ENCODE peak calls at places on chromosomes 7 and 10, in ten cellular contexts. One of them, this sample, is unnamed.

GRCh38 chr7:46071601-46072000 is 150.5 kb upstream of the IGFBP3 start:
- DNase-seq in IMR-90: peak; percentile 16
- DNase-seq in left lung: no peak
- DNase-seq in uterus: no peak
- DNase-seq in thoracic aorta: no peak
- DNase-seq in right atrium auricular region: no peak
- DNase-seq in fibroblast of mammary gland: no peak
- DNase-seq in mesothelial cell of epicardium: no peak
- DNase-seq in A549: no peak
- DNase-seq in fibroblast of lung: no peak
- DNase-seq in this sample: no peak

GRCh38 chr10:30691601-30692015 is 62.1 kb upstream of the LYZL2 start:
- DNase-seq in IMR-90: no peak
- DNase-seq in left lung: no peak
- DNase-seq in uterus: no peak
- DNase-seq in thoracic aorta: no peak
- DNase-seq in right atrium auricular region: no peak
- DNase-seq in fibroblast of mammary gland: peak; percentile 99
- DNase-seq in mesothelial cell of epicardium: no peak
- DNase-seq in A549: no peak
- DNase-seq in fibroblast of lung: no peak
- DNase-seq in this sample: no peak

GRCh38 chr10:102410427-102411073 is 8.0 kb downstream of the PSD start:
- DNase-seq in IMR-90: no peak
- DNase-seq in left lung: no peak
- DNase-seq in uterus: peak; percentile 54
- DNase-seq in thoracic aorta: no peak
- DNase-seq in right atrium auricular region: no peak
- DNase-seq in fibroblast of mammary gland: no peak
- DNase-seq in mesothelial cell of epicardium: peak; percentile 77
- DNase-seq in A549: no peak
- DNase-seq in fibroblast of lung: peak; percentile 21
- DNase-seq in this sample: no peak

GRCh38 chr7:50315193-50315592 is 10.7 kb downstream of the IKZF1 start:
- DNase-seq in IMR-90: no peak
- DNase-seq in left lung: no peak
- DNase-seq in uterus: no peak
- DNase-seq in thoracic aorta: no peak
- DNase-seq in right atrium auricular region: no peak
- DNase-seq in fibroblast of mammary gland: no peak
- DNase-seq in mesothelial cell of epicardium: no peak
- DNase-seq in A549: no peak
- DNase-seq in fibroblast of lung: no peak
- DNase-seq in this sample: no peak

GRCh38 chr7:101410743-101411476 is 48.2 kb downstream of the COL26A1 start:
- DNase-seq in IMR-90: no peak
- DNase-seq in left lung: peak; percentile 42
- DNase-seq in uterus: no peak
- DNase-seq in thoracic aorta: no peak
- DNase-seq in right atrium auricular region: no peak
- DNase-seq in fibroblast of mammary gland: peak; percentile 15
- DNase-seq in mesothelial cell of epicardium: peak; percentile 73
- DNase-seq in A549: peak; percentile 61
- DNase-seq in fibroblast of lung: peak; percentile 9
- DNase-seq in this sample: peak; percentile 83

GRCh38 chr7:69561256-69561655 is 37.0 kb upstream of the AUTS2 start:
- DNase-seq in IMR-90: no peak
- DNase-seq in left lung: no peak
- DNase-seq in uterus: no peak
- DNase-seq in thoracic aorta: no peak
- DNase-seq in right atrium auricular region: no peak
- DNase-seq in fibroblast of mammary gland: no peak
- DNase-seq in mesothelial cell of epicardium: no peak
- DNase-seq in A549: no peak
- DNase-seq in fibroblast of lung: no peak
- DNase-seq in this sample: no peak

GRCh38 chr10:24920907-24921881 is 31.2 kb downstream of the PRTFDC1 start:
- DNase-seq in IMR-90: peak; percentile 99
- DNase-seq in left lung: peak; percentile 78
- DNase-seq in uterus: peak; percentile 32
- DNase-seq in thoracic aorta: peak; percentile 46
- DNase-seq in right atrium auricular region: peak; percentile 87
- DNase-seq in fibroblast of mammary gland: peak; percentile 100
- DNase-seq in mesothelial cell of epicardium: no peak
- DNase-seq in A549: peak; percentile 62
- DNase-seq in fibroblast of lung: peak; percentile 98
- DNase-seq in this sample: peak; percentile 43

GRCh38 chr7:28458732-28459131 is 46.4 kb downstream of the CREB5 start:
- DNase-seq in IMR-90: no peak
- DNase-seq in left lung: no peak
- DNase-seq in uterus: no peak
- DNase-seq in thoracic aorta: no peak
- DNase-seq in right atrium auricular region: no peak
- DNase-seq in fibroblast of mammary gland: peak; percentile 15
- DNase-seq in mesothelial cell of epicardium: no peak
- DNase-seq in A549: no peak
- DNase-seq in fibroblast of lung: peak; percentile 24
- DNase-seq in this sample: no peak

GRCh38 chr10:68403701-68404100 is 3.4 kb downstream of the RUFY2 start:
- DNase-seq in IMR-90: no peak
- DNase-seq in left lung: no peak
- DNase-seq in uterus: no peak
- DNase-seq in thoracic aorta: no peak
- DNase-seq in right atrium auricular region: no peak
- DNase-seq in fibroblast of mammary gland: no peak
- DNase-seq in mesothelial cell of epicardium: no peak
- DNase-seq in A549: no peak
- DNase-seq in fibroblast of lung: no peak
- DNase-seq in this sample: no peak

GRCh38 chr10:124025638-124026336 is 67.6 kb downstream of the CHST15 start:
- DNase-seq in IMR-90: no peak
- DNase-seq in left lung: no peak
- DNase-seq in uterus: no peak
- DNase-seq in thoracic aorta: no peak
- DNase-seq in right atrium auricular region: no peak
- DNase-seq in fibroblast of mammary gland: peak; percentile 28
- DNase-seq in mesothelial cell of epicardium: no peak
- DNase-seq in A549: no peak
- DNase-seq in fibroblast of lung: peak; percentile 50
- DNase-seq in this sample: peak; percentile 50

GRCh38 chr7:120028636-120029035 is 244.3 kb upstream of the KCND2 start:
- DNase-seq in IMR-90: peak; percentile 80
- DNase-seq in left lung: no peak
- DNase-seq in uterus: no peak
- DNase-seq in thoracic aorta: no peak
- DNase-seq in right atrium auricular region: no peak
- DNase-seq in fibroblast of mammary gland: peak; percentile 90
- DNase-seq in mesothelial cell of epicardium: no peak
- DNase-seq in A549: no peak
- DNase-seq in fibroblast of lung: peak; percentile 85
- DNase-seq in this sample: no peak

GRCh38 chr7:4612939-4613841 is 68.9 kb upstream of the FOXK1 start:
- DNase-seq in IMR-90: peak; percentile 29
- DNase-seq in left lung: no peak
- DNase-seq in uterus: no peak
- DNase-seq in thoracic aorta: no peak
- DNase-seq in right atrium auricular region: peak; percentile 75
- DNase-seq in fibroblast of mammary gland: peak; percentile 24
- DNase-seq in mesothelial cell of epicardium: no peak
- DNase-seq in A549: no peak
- DNase-seq in fibroblast of lung: peak; percentile 39
- DNase-seq in this sample: no peak

GRCh38 chr7:36967387-36967786 is 243.1 kb upstream of the AOAH start:
- DNase-seq in IMR-90: peak; percentile 62
- DNase-seq in left lung: peak; percentile 55
- DNase-seq in uterus: peak; percentile 60
- DNase-seq in thoracic aorta: no peak
- DNase-seq in right atrium auricular region: peak; percentile 76
- DNase-seq in fibroblast of mammary gland: peak; percentile 71
- DNase-seq in mesothelial cell of epicardium: no peak
- DNase-seq in A549: peak; percentile 49
- DNase-seq in fibroblast of lung: peak; percentile 76
- DNase-seq in this sample: peak; percentile 20

GRCh38 chr7:151689196-151689971 is 169.7 kb upstream of the RHEB start:
- DNase-seq in IMR-90: no peak
- DNase-seq in left lung: peak; percentile 56
- DNase-seq in uterus: no peak
- DNase-seq in thoracic aorta: no peak
- DNase-seq in right atrium auricular region: no peak
- DNase-seq in fibroblast of mammary gland: no peak
- DNase-seq in mesothelial cell of epicardium: no peak
- DNase-seq in A549: no peak
- DNase-seq in fibroblast of lung: peak; percentile 28
- DNase-seq in this sample: no peak

GRCh38 chr10:90718185-90718584 is 139.7 kb downstream of the HTR7 start:
- DNase-seq in IMR-90: no peak
- DNase-seq in left lung: no peak
- DNase-seq in uterus: no peak
- DNase-seq in thoracic aorta: no peak
- DNase-seq in right atrium auricular region: no peak
- DNase-seq in fibroblast of mammary gland: peak; percentile 19
- DNase-seq in mesothelial cell of epicardium: no peak
- DNase-seq in A549: no peak
- DNase-seq in fibroblast of lung: peak; percentile 49
- DNase-seq in this sample: no peak

DNA sequence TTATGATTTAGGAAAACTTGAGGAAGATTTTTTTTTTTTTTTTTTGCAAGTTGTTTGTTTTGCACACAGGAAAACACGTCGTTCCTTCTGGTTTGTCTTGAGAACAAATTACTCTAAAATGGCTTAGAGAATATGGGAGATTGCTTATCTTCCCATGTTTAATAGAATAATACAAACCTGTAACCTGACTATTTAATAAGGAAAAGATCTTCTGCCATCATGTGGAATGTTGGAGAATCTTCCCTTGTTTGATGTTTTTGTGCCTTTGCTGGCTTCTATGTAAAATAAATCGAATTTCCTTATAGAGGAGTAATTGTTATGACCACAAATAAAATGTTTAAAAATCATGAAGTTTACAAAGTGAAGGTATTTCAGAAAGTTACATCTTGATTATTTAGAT is 818.8 kb downstream of the GATA3 start:
- DNase-seq in IMR-90: no peak
- DNase-seq in left lung: no peak
- DNase-seq in uterus: no peak
- DNase-seq in thoracic aorta: no peak
- DNase-seq in right atrium auricular region: no peak
- DNase-seq in fibroblast of mammary gland: no peak
- DNase-seq in mesothelial cell of epicardium: no peak
- DNase-seq in A549: no peak
- DNase-seq in fibroblast of lung: no peak
- DNase-seq in this sample: no peak
- TF ChIP-seq CTCF in IMR-90: no peak
- TF ChIP-seq CTCF in left lung: no peak
- TF ChIP-seq CTCF in uterus: peak; percentile 27
- TF ChIP-seq CTCF in thoracic aorta: no peak
- TF ChIP-seq CTCF in right atrium auricular region: peak; percentile 15
- TF ChIP-seq CTCF in fibroblast of mammary gland: no peak
- TF ChIP-seq CTCF in mesothelial cell of epicardium: peak; percentile 27
- TF ChIP-seq CTCF in A549: peak; percentile 59
- TF ChIP-seq CTCF in fibroblast of lung: no peak
- TF ChIP-seq CTCF in this sample: no peak

GRCh38 chr7:113370910-113371309 is 252.6 kb upstream of the SMIM30 start:
- DNase-seq in IMR-90: peak; percentile 8
- DNase-seq in left lung: no peak
- DNase-seq in uterus: no peak
- DNase-seq in thoracic aorta: no peak
- DNase-seq in right atrium auricular region: no peak
- DNase-seq in fibroblast of mammary gland: peak; percentile 19
- DNase-seq in mesothelial cell of epicardium: no peak
- DNase-seq in A549: no peak
- DNase-seq in fibroblast of lung: no peak
- DNase-seq in this sample: no peak
- TF ChIP-seq CTCF in IMR-90: no peak
- TF ChIP-seq CTCF in left lung: no peak
- TF ChIP-seq CTCF in uterus: no peak
- TF ChIP-seq CTCF in thoracic aorta: no peak
- TF ChIP-seq CTCF in right atrium auricular region: no peak
- TF ChIP-seq CTCF in fibroblast of mammary gland: no peak
- TF ChIP-seq CTCF in mesothelial cell of epicardium: no peak
- TF ChIP-seq CTCF in A549: no peak
- TF ChIP-seq CTCF in fibroblast of lung: no peak
- TF ChIP-seq CTCF in this sample: no peak

DNA sequence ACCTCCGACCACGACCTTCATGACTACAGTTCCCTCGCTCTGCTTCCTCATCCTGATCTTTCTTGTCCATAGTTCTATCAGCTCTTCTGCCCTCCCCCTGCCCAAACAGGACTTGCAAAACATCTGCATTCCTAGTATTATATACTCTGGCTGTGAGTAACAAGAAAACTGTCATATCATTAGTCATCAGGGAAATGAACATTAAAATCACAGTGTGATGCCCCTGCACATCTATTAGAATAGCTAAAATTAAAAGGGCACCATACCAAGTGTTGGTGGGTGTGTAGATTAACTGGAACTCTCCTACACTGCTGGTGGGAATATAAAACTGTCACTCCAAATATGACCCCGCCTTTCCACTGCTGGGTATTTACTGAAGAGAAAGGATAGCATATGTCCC is 141.8 kb downstream of the C7orf25 start:
- DNase-seq in IMR-90: no peak
- DNase-seq in left lung: no peak
- DNase-seq in uterus: no peak
- DNase-seq in thoracic aorta: no peak
- DNase-seq in right atrium auricular region: no peak
- DNase-seq in fibroblast of mammary gland: peak; percentile 20
- DNase-seq in mesothelial cell of epicardium: no peak
- DNase-seq in A549: no peak
- DNase-seq in fibroblast of lung: no peak
- DNase-seq in this sample: no peak
- TF ChIP-seq CTCF in IMR-90: no peak
- TF ChIP-seq CTCF in left lung: no peak
- TF ChIP-seq CTCF in uterus: no peak
- TF ChIP-seq CTCF in thoracic aorta: no peak
- TF ChIP-seq CTCF in right atrium auricular region: no peak
- TF ChIP-seq CTCF in fibroblast of mammary gland: no peak
- TF ChIP-seq CTCF in mesothelial cell of epicardium: no peak
- TF ChIP-seq CTCF in A549: no peak
- TF ChIP-seq CTCF in fibroblast of lung: no peak
- TF ChIP-seq CTCF in this sample: no peak

DNA sequence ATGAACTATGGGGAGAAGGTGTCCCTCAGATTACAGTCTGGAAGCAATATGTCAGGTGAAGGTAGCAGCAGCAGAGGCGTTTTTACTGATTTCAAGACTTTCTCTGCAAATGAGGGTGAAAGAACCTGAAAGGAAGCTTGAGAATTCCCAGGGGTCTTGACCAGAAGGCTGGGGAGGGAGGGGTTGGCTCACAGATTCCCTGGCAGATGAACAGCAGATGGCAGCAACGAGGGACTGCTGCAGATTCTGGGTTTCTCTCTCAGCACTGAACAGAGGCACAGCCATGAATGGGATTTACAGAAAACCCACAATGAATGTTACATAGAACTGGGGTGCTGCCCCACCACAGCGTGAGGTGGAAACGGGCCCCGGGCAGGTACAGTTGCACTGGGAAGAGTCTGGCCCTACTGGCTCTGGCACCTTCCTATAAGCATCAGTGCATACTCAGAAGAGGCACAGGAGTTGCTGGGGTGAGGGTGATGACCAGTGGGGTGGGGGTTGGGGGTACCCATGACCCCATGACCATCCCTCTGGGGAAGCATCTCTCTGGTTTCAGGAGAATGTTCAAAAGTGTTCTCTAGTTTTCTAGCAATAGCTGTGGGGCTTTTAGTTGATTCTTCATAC is 317.8 kb downstream of the SH2D4B start:
- DNase-seq in IMR-90: no peak
- DNase-seq in left lung: no peak
- DNase-seq in uterus: no peak
- DNase-seq in thoracic aorta: no peak
- DNase-seq in right atrium auricular region: no peak
- DNase-seq in fibroblast of mammary gland: no peak
- DNase-seq in mesothelial cell of epicardium: peak; percentile 42
- DNase-seq in A549: no peak
- DNase-seq in fibroblast of lung: no peak
- DNase-seq in this sample: peak; percentile 51
- TF ChIP-seq CTCF in IMR-90: no peak
- TF ChIP-seq CTCF in left lung: no peak
- TF ChIP-seq CTCF in uterus: no peak
- TF ChIP-seq CTCF in thoracic aorta: no peak
- TF ChIP-seq CTCF in right atrium auricular region: no peak
- TF ChIP-seq CTCF in fibroblast of mammary gland: no peak
- TF ChIP-seq CTCF in mesothelial cell of epicardium: peak; percentile 16
- TF ChIP-seq CTCF in A549: no peak
- TF ChIP-seq CTCF in fibroblast of lung: no peak
- TF ChIP-seq CTCF in this sample: peak; percentile 44

This sample was measured in GM13976.